ENCODE peak calls at places on chromosomes 6 and 20, in nine cellular contexts. P is HTR-8/SVneo; T is GM06990; M is activated CD8-positive, alpha-beta T cell treated with anti-CD3 and anti-CD28 coated beads, Interleukin-2, amount 10 ng/mL, durations not matched to agents 7 days and 5 days; D is CD8-positive, alpha-beta memory T cell; G is MV-4-11; S is memory B cell; R is iris pigment epithelial cell; E is H4. F is an unnamed sample.

GRCh38 chr20:62501801-62502495 is 26.2 kb upstream of the GATA5 start:
- DNase-seq in T (peak), D (peak), P (no peak), G (peak), M (peak), E (peak), R (peak), S (peak), F (peak)

GRCh38 chr6:75283907-75284284 is 696 bp downstream of the TMEM30A start:
- DNase-seq in D (peak), M (peak), G (no peak), P (no peak), R (no peak), S (no peak), E (no peak), T (no peak), F (no peak)

GRCh38 chr6:32700391-32701040 is 34.1 kb upstream of the HLA-DQB1 start:
- DNase-seq in P (peak), E (peak), G (peak), S (peak), M (peak), D (peak), R (peak), T (no peak), F (peak)

GRCh38 chr6:1240766-1241165 is 71.1 kb upstream of the FOXQ1 start:
- DNase-seq in M (no peak), E (no peak), G (no peak), R (peak), T (no peak), S (no peak), P (no peak), D (no peak), F (no peak)

GRCh38 chr6:126077810-126078791 is 91.8 kb downstream of the TRMT11 start:
- DNase-seq in S (no peak), R (no peak), M (no peak), G (no peak), D (no peak), P (no peak), E (no peak), T (no peak), F (no peak)

GRCh38 chr6:35078226-35078850 is 62.8 kb downstream of the TCP11 start:
- DNase-seq in R (no peak), G (no peak), E (no peak), P (no peak), D (no peak), T (no peak), M (no peak), S (no peak), F (no peak)

GRCh38 chr20:50226093-50226974 is 35.7 kb downstream of the CEBPB start:
- DNase-seq in P (peak), T (no peak), M (peak), D (peak), G (peak), E (no peak), R (peak), S (no peak), F (no peak)

GRCh38 chr6:33878541-33878940 is 74.7 kb upstream of the MLN start:
- DNase-seq in R (no peak), T (no peak), E (no peak), G (no peak), M (no peak), D (no peak), S (no peak), P (no peak), F (no peak)

GRCh38 chr6:18359237-18359885 is 27.8 kb upstream of the RNF144B start:
- DNase-seq in E (no peak), G (peak), T (peak), S (no peak), M (no peak), D (no peak), P (no peak), R (no peak), F (no peak)

GRCh38 chr6:10230533-10230932 is 184.3 kb downstream of the TFAP2A start:
- DNase-seq in D (no peak), P (no peak), T (no peak), M (no peak), E (no peak), S (no peak), R (peak), G (no peak), F (no peak)

GRCh38 chr6:36962874-36963273 is 8.3 kb downstream of the PI16 start:
- DNase-seq in S (peak), T (peak), E (no peak), M (peak), R (peak), G (peak), P (no peak), D (peak), F (no peak)

GRCh38 chr6:83096791-83097190 is 29.3 kb downstream of the DOP1A start:
- DNase-seq in R (peak), G (no peak), M (no peak), E (no peak), S (no peak), D (no peak), P (no peak), T (no peak), F (peak)

GRCh38 chr6:134021396-134022122 is 30.9 kb downstream of the SLC2A12 start:
- DNase-seq in G (peak), M (no peak), R (no peak), S (no peak), E (no peak), D (no peak), P (no peak), T (peak), F (no peak)

GRCh38 chr6:35544748-35545361 is 32.2 kb upstream of the TULP1 start:
- DNase-seq in G (no peak), R (no peak), E (no peak), S (no peak), P (no peak), D (no peak), T (no peak), M (no peak), F (no peak)

GRCh38 chr6:166382933-166383816 is at the start of gene MPC1:
- DNase-seq in G (peak), S (peak), T (peak), P (peak), M (peak), E (peak), D (peak), R (peak), F (peak)

GRCh38 chr20:39822667-39823066 is 860.5 kb downstream of the DHX35 start:
- DNase-seq in D (no peak), M (no peak), R (peak), E (no peak), G (no peak), T (no peak), P (no peak), S (no peak), F (peak)

GRCh38 chr6:20564269-20564668 is 30.0 kb downstream of the CDKAL1 start:
- DNase-seq in G (peak), R (no peak), T (no peak), E (no peak), S (peak), M (no peak), P (no peak), D (no peak), F (peak)

GRCh38 chr20:57868310-57868709 is 158.5 kb upstream of the PMEPA1 start:
- DNase-seq in R (no peak), M (no peak), G (no peak), P (no peak), D (no peak), T (no peak), E (no peak), S (no peak), F (no peak)

GRCh38 chr6:110662468-110663211 is 152.6 kb downstream of the CDK19 start:
- DNase-seq in E (no peak), T (no peak), S (no peak), R (no peak), M (no peak), G (no peak), P (no peak), D (no peak), F (no peak)

GRCh38 chr6:157747395-157747794 is 75.7 kb upstream of the SNX9 start:
- DNase-seq in E (no peak), T (no peak), R (peak), G (no peak), D (no peak), S (no peak), M (no peak), P (no peak), F (no peak)

GRCh38 chr6:72272958-72273357 is 348.9 kb upstream of the KCNQ5 start:
- DNase-seq in M (no peak), S (no peak), G (no peak), E (no peak), P (no peak), T (no peak), R (peak), D (no peak), F (peak)

GRCh38 chr6:84227044-84227433 is 404 bp downstream of the CEP162 start:
- DNase-seq in R (peak), D (no peak), G (no peak), T (no peak), M (no peak), P (no peak), E (no peak), S (no peak), F (no peak)

GRCh38 chr20:38286586-38287502 is 17.1 kb upstream of the BPI start:
- DNase-seq in R (peak), P (no peak), D (no peak), T (no peak), E (no peak), S (no peak), G (peak), M (no peak), F (peak)

GRCh38 chr6:75748743-75749538 is at the start of gene MYO6:
- DNase-seq in M (peak), P (peak), G (no peak), D (peak), T (peak), E (no peak), S (peak), R (peak), F (peak)

GRCh38 chr6:121645100-121645745 is 209.8 kb downstream of the GJA1 start:
- DNase-seq in T (no peak), D (no peak), M (peak), S (no peak), E (no peak), G (peak), P (no peak), R (peak), F (peak)

GRCh38 chr6:154842828-154843227 is 109.6 kb downstream of the SCAF8 start:
- DNase-seq in E (no peak), M (no peak), D (no peak), G (no peak), S (no peak), R (no peak), P (no peak), T (no peak), F (no peak)

GRCh38 chr20:47789081-47789998 is 4.1 kb upstream of the SULF2 start:
- DNase-seq in D (no peak), E (peak), M (no peak), S (no peak), R (no peak), T (no peak), P (no peak), G (no peak), F (no peak)

GRCh38 chr20:14817121-14817520 is 479.7 kb upstream of the FLRT3 start:
- DNase-seq in R (no peak), E (no peak), T (no peak), D (no peak), M (no peak), S (no peak), G (no peak), P (no peak), F (no peak)

GRCh38 chr20:13418263-13419229 is 197.5 kb downstream of the ISM1 start:
- DNase-seq in S (no peak), D (no peak), M (no peak), P (no peak), T (no peak), R (peak), E (no peak), G (peak), F (no peak)

GRCh38 chr6:4057036-4057435 is 21.9 kb downstream of the FAM217A start:
- DNase-seq in R (no peak), S (no peak), E (no peak), T (no peak), G (no peak), D (no peak), M (no peak), P (no peak), F (no peak)

GRCh38 chr20:64142546-64142945 is 21.7 kb upstream of the MYT1 start:
- DNase-seq in D (no peak), G (no peak), M (no peak), P (no peak), S (no peak), E (no peak), T (no peak), R (peak), F (no peak)

GRCh38 chr20:57897156-57897874 is 187.5 kb upstream of the PMEPA1 start:
- DNase-seq in P (no peak), S (no peak), D (no peak), M (no peak), T (no peak), G (no peak), E (no peak), R (no peak), F (no peak)